ENCODE peak calls at places on chromosomes 11 and 22, in four cellular contexts. C, A, D and K are unnamed samples.

GRCh38 chr11:64868904-64869570 is 9.4 kb downstream of the EHD1 start:
- DNase-seq in C (peak), D (peak), A (peak), K (peak)

GRCh38 chr11:116126540-116126939 is 622.3 kb upstream of the CADM1 start:
- DNase-seq in C (no peak), D (no peak), A (no peak), K (no peak)

GRCh38 chr22:50579752-50580151 is 1.5 kb upstream of the CPT1B start:
- DNase-seq in C (no peak), D (no peak), A (no peak), K (no peak)

GRCh38 chr22:43155789-43156188 is 4.4 kb downstream of the TSPO start:
- DNase-seq in C (no peak), A (no peak), D (peak), K (no peak)

GRCh38 chr22:42324991-42325710 is 54.7 kb upstream of the TCF20 start:
- DNase-seq in A (no peak), C (no peak), D (no peak), K (no peak)

GRCh38 chr22:22908495-22908861 is 20.9 kb downstream of the IGLL5 start:
- DNase-seq in D (no peak), A (no peak), C (no peak), K (no peak)

GRCh38 chr11:3920148-3920852 is 64.8 kb downstream of the STIM1 start:
- DNase-seq in C (no peak), A (peak), D (no peak), K (peak)

GRCh38 chr22:50343541-50343935 is 411 bp downstream of the PPP6R2 start:
- DNase-seq in C (no peak), A (no peak), D (no peak), K (no peak)

GRCh38 chr11:11584937-11585336 is 36.9 kb downstream of the GALNT18 start:
- DNase-seq in C (no peak), D (no peak), A (no peak), K (no peak)

GRCh38 chr22:37356922-37357321 is 70.4 kb downstream of the ELFN2 start:
- DNase-seq in C (no peak), D (no peak), A (no peak), K (no peak)

GRCh38 chr22:19822301-19823117 is 32.2 kb downstream of the GNB1L start:
- DNase-seq in A (no peak), D (no peak), C (no peak), K (no peak)

GRCh38 chr11:126155402-126156187 is 55.9 kb downstream of the RPUSD4 start:
- DNase-seq in C (no peak), A (no peak), D (no peak), K (no peak)

GRCh38 chr11:98728421-98728820 is 292.3 kb upstream of the CNTN5 start:
- DNase-seq in D (no peak), A (no peak), C (no peak), K (no peak)

GRCh38 chr11:126163779-126164178 is 47.7 kb downstream of the RPUSD4 start:
- DNase-seq in D (no peak), A (no peak), C (no peak), K (no peak)

GRCh38 chr11:79406376-79406775 is 34.5 kb downstream of the TENM4 start:
- DNase-seq in A (no peak), D (no peak), C (no peak), K (no peak)

GRCh38 chr11:16607675-16608644 is 130.5 kb upstream of the C11orf58 start:
- DNase-seq in C (peak), D (peak), A (peak), K (peak)

GRCh38 chr11:59615132-59615636 is 390 bp downstream of the OSBP start:
- DNase-seq in C (no peak), D (no peak), A (peak), K (peak)

GRCh38 chr22:17540481-17540880 is 22.8 kb upstream of the SLC25A18 start:
- DNase-seq in D (no peak), A (no peak), C (no peak), K (no peak)

GRCh38 chr11:255176-255575 is 18.4 kb downstream of the PSMD13 start:
- DNase-seq in C (no peak), D (no peak), A (no peak), K (no peak)

GRCh38 chr11:106276859-106277436 is 199.5 kb downstream of the AASDHPPT start:
- DNase-seq in A (peak), D (peak), C (no peak), K (no peak)

GRCh38 chr22:23219787-23220484 is 39.6 kb downstream of the BCR start:
- DNase-seq in A (peak), C (no peak), D (peak), K (peak)

GRCh38 chr22:41175546-41175945 is 29.6 kb upstream of the L3MBTL2 start:
- DNase-seq in C (no peak), A (no peak), D (no peak), K (no peak)

GRCh38 chr22:21828268-21828638 is 39.2 kb downstream of the MAPK1 start:
- DNase-seq in C (no peak), D (no peak), A (no peak), K (no peak)

GRCh38 chr11:58580311-58580710 is 1.4 kb downstream of the ZFP91 start:
- DNase-seq in A (no peak), D (no peak), C (no peak), K (no peak)

GRCh38 chr11:122804796-122805195 is 33.5 kb upstream of the CRTAM start:
- DNase-seq in A (peak), C (no peak), D (no peak), K (peak)